ENCODE peak calls at places on chromosomes 12 and 14, in eight cellular contexts. Y, J, H, O, Q, T, F and L are unnamed samples.

GRCh38 chr14:85233756-85234545 is 296.0 kb upstream of the FLRT2 start:
- DNase-seq in Y (no peak), J (no peak), H (no peak), O (peak), Q (no peak), T (no peak), F (no peak), L (no peak)

GRCh38 chr14:93619176-93619793 is 169.0 kb downstream of the PRIMA1 start:
- DNase-seq in Y (no peak), J (peak), H (no peak), O (peak), Q (no peak), T (no peak), F (peak), L (peak)

GRCh38 chr12:44077293-44077692 is 241.4 kb downstream of the TMEM117 start:
- DNase-seq in Y (no peak), J (no peak), H (no peak), O (no peak), Q (no peak), T (no peak), F (no peak), L (no peak)

GRCh38 chr12:11771356-11771755 is 121.9 kb downstream of the ETV6 start:
- DNase-seq in Y (no peak), J (no peak), H (no peak), O (peak), Q (no peak), T (no peak), F (no peak), L (no peak)

GRCh38 chr12:12387521-12387920 is 30.6 kb downstream of the BORCS5 start:
- DNase-seq in Y (no peak), J (no peak), H (no peak), O (peak), Q (no peak), T (no peak), F (no peak), L (peak)

GRCh38 chr14:51479584-51480305 is 172.0 kb upstream of the FRMD6 start:
- DNase-seq in Y (peak), J (no peak), H (no peak), O (no peak), Q (no peak), T (no peak), F (no peak), L (no peak)

GRCh38 chr12:60930146-60930545 is 1330.1 kb upstream of the USP15 start:
- DNase-seq in Y (no peak), J (no peak), H (no peak), O (no peak), Q (no peak), T (no peak), F (no peak), L (no peak)

GRCh38 chr12:93751864-93752610 is 74.9 kb downstream of the CRADD start:
- DNase-seq in Y (no peak), J (no peak), H (no peak), O (peak), Q (no peak), T (no peak), F (no peak), L (peak)

GRCh38 chr12:91274886-91275285 is 92.3 kb upstream of the DCN start:
- DNase-seq in Y (no peak), J (peak), H (no peak), O (no peak), Q (no peak), T (peak), F (no peak), L (peak)

GRCh38 chr14:32109676-32110075 is 32.6 kb downstream of the ARHGAP5 start:
- DNase-seq in Y (no peak), J (no peak), H (no peak), O (peak), Q (no peak), T (no peak), F (no peak), L (no peak)

GRCh38 chr12:129190827-129191226 is 337.5 kb downstream of the GLT1D1 start:
- DNase-seq in Y (no peak), J (no peak), H (no peak), O (no peak), Q (no peak), T (no peak), F (peak), L (no peak)

GRCh38 chr14:71555654-71556559 is 376.3 kb upstream of the RGS6 start:
- DNase-seq in Y (no peak), J (no peak), H (no peak), O (no peak), Q (no peak), T (no peak), F (no peak), L (no peak)

GRCh38 chr12:19030603-19031002 is 98.9 kb upstream of the PLEKHA5 start:
- DNase-seq in Y (no peak), J (no peak), H (no peak), O (no peak), Q (no peak), T (no peak), F (no peak), L (no peak)

GRCh38 chr12:53219956-53220856 is 11.8 kb downstream of the RARG start:
- DNase-seq in Y (peak), J (peak), H (peak), O (peak), Q (no peak), T (peak), F (no peak), L (no peak)

GRCh38 chr14:58954874-58955273 is 233.6 kb upstream of the DAAM1 start:
- DNase-seq in Y (no peak), J (no peak), H (no peak), O (no peak), Q (no peak), T (no peak), F (no peak), L (no peak)

GRCh38 chr14:64768401-64769095 is 64.3 kb downstream of the PLEKHG3 start:
- DNase-seq in Y (no peak), J (no peak), H (peak), O (no peak), Q (no peak), T (no peak), F (no peak), L (no peak)

GRCh38 chr14:31950760-31951637 is 126.1 kb upstream of the ARHGAP5 start:
- DNase-seq in Y (peak), J (no peak), H (peak), O (no peak), Q (no peak), T (no peak), F (peak), L (no peak)

GRCh38 chr14:34692348-34692747 is 22.0 kb downstream of the CFL2 start:
- DNase-seq in Y (no peak), J (no peak), H (no peak), O (no peak), Q (no peak), T (no peak), F (no peak), L (no peak)

GRCh38 chr14:91358654-91359210 is 58.9 kb downstream of the CCDC88C start:
- DNase-seq in Y (no peak), J (no peak), H (peak), O (no peak), Q (no peak), T (no peak), F (no peak), L (no peak)
- TF ChIP-seq CTCF in Y (no peak), J (no peak), H (no peak), O (no peak), Q (no peak), T (no peak), F (no peak), L (no peak)

GRCh38 chr12:5428332-5429221 is 3.3 kb upstream of the NTF3 start:
- DNase-seq in Y (no peak), J (no peak), H (no peak), O (peak), Q (no peak), T (no peak), F (no peak), L (no peak)
- TF ChIP-seq CTCF in Y (peak), J (no peak), H (peak), O (peak), Q (peak), T (peak), F (peak), L (peak)

GRCh38 chr12:123801573-123802178 is 39.6 kb downstream of the DNAH10 start:
- DNase-seq in Y (no peak), J (no peak), H (no peak), O (no peak), Q (no peak), T (no peak), F (no peak), L (no peak)
- TF ChIP-seq CTCF in Y (peak), J (no peak), H (no peak), O (no peak), Q (no peak), T (peak), F (no peak), L (peak)

GRCh38 chr14:23301288-23301968 is 1.2 kb downstream of the PPP1R3E start:
- DNase-seq in Y (peak), J (peak), H (peak), O (peak), Q (peak), T (peak), F (peak), L (peak)

GRCh38 chr14:23299558-23299957 is 3.1 kb downstream of the PPP1R3E start:
- DNase-seq in Y (no peak), J (no peak), H (no peak), O (no peak), Q (no peak), T (no peak), F (no peak), L (no peak)

GRCh38 chr14:23299186-23299521 is 3.5 kb downstream of the PPP1R3E start:
- DNase-seq in Y (no peak), J (no peak), H (no peak), O (no peak), Q (no peak), T (no peak), F (no peak), L (no peak)

GRCh38 chr14:23300687-23301223 is 1.9 kb downstream of the PPP1R3E start:
- DNase-seq in Y (peak), J (peak), H (peak), O (peak), Q (no peak), T (peak), F (no peak), L (no peak)

GRCh38 chr14:23299986-23300686 is 2.5 kb downstream of the PPP1R3E start:
- DNase-seq in Y (no peak), J (no peak), H (no peak), O (no peak), Q (no peak), T (no peak), F (no peak), L (no peak)
- TF ChIP-seq CTCF in Y (no peak), J (no peak), H (no peak), O (no peak), Q (no peak), T (no peak), F (no peak), L (no peak)

GRCh38 chr12:47772094-47772660 is 861 bp upstream of the SLC48A1 start:
- DNase-seq in Y (no peak), J (no peak), H (peak), O (no peak), Q (no peak), T (no peak), F (no peak), L (no peak)

GRCh38 chr12:47772738-47773061 is 338 bp upstream of the SLC48A1 start:
- DNase-seq in Y (no peak), J (no peak), H (no peak), O (no peak), Q (no peak), T (no peak), F (no peak), L (no peak)

GRCh38 chr12:47774664-47775063 is 1.6 kb downstream of the SLC48A1 start:
- DNase-seq in Y (no peak), J (no peak), H (no peak), O (no peak), Q (no peak), T (no peak), F (no peak), L (no peak)

GRCh38 chr12:47773858-47774580 is 981 bp downstream of the SLC48A1 start:
- DNase-seq in Y (peak), J (no peak), H (peak), O (no peak), Q (no peak), T (no peak), F (no peak), L (no peak)

GRCh38 chr12:47773062-47773857 is at the start of gene SLC48A1:
- DNase-seq in Y (peak), J (peak), H (peak), O (no peak), Q (no peak), T (peak), F (peak), L (no peak)
- TF ChIP-seq CTCF in Y (peak), J (no peak), H (no peak), O (peak), Q (no peak), T (peak), F (peak), L (peak)